ENCODE peak calls at places on chromosomes 12 and 14, in nine cellular contexts. B is CD4-positive, alpha-beta memory T cell; S is sigmoid colon; P is astrocyte; G is Peyer's patch; A is prostate gland; E is mammary epithelial cell; X is H1; W is upper lobe of right lung. T is an unnamed sample.

GRCh38 chr12:43816168-43816567 is 10.1 kb upstream of the TWF1 start:
- DNase-seq in B (no peak), S (no peak), P (peak; percentile 22), G (no peak), A (no peak), E (peak; percentile 65), X (no peak), W (no peak), T (no peak)

GRCh38 chr12:53224268-53224896 is 7.6 kb downstream of the RARG start:
- DNase-seq in B (no peak), S (no peak), P (no peak), G (no peak), A (peak; percentile 71), E (peak; percentile 67), X (peak; percentile 74), W (no peak), T (peak; percentile 23)

GRCh38 chr12:119412811-119413794 is 78.6 kb downstream of the CCDC60 start:
- DNase-seq in B (no peak), S (peak; percentile 82), P (peak; percentile 10), G (peak; percentile 69), A (peak; percentile 47), E (peak; percentile 28), X (peak; percentile 91), W (no peak), T (peak; percentile 78)

GRCh38 chr14:34569750-34570149 is 30.2 kb upstream of the EAPP start:
- DNase-seq in B (no peak), S (no peak), P (no peak), G (no peak), A (no peak), E (no peak), X (no peak), W (no peak), T (no peak)

GRCh38 chr14:60553855-60554254 is 44.9 kb downstream of the SIX6 start:
- DNase-seq in B (no peak), S (no peak), P (no peak), G (no peak), A (no peak), E (peak; percentile 4), X (no peak), W (no peak), T (no peak)

GRCh38 chr14:39988939-39989338 is 556.7 kb upstream of the FBXO33 start:
- DNase-seq in B (no peak), S (no peak), P (peak; percentile 31), G (no peak), A (no peak), E (no peak), X (no peak), W (no peak), T (peak; percentile 70)

GRCh38 chr14:77979666-77980351 is 179.9 kb downstream of the ADCK1 start:
- DNase-seq in B (no peak), S (no peak), P (peak; percentile 51), G (no peak), A (no peak), E (no peak), X (peak; percentile 66), W (no peak), T (peak; percentile 24)

GRCh38 chr12:24480766-24481449 is 468.0 kb downstream of the BCAT1 start:
- DNase-seq in B (no peak), S (no peak), P (peak; percentile 16), G (no peak), A (no peak), E (no peak), X (no peak), W (no peak), T (peak; percentile 32)

GRCh38 chr14:102947321-102948103 is 25.0 kb downstream of the AMN start:
- DNase-seq in B (no peak), S (no peak), P (no peak), G (no peak), A (no peak), E (no peak), X (no peak), W (no peak), T (no peak)

GRCh38 chr12:24901975-24902461 is 46.9 kb downstream of the BCAT1 start:
- DNase-seq in B (no peak), S (no peak), P (peak; percentile 47), G (no peak), A (no peak), E (peak; percentile 14), X (peak; percentile 75), W (no peak), T (peak; percentile 97)

GRCh38 chr12:110585231-110585799 is 2.2 kb upstream of the PPTC7 start:
- DNase-seq in B (peak; percentile 58), S (no peak), P (no peak), G (no peak), A (peak; percentile 46), E (peak; percentile 54), X (no peak), W (no peak), T (peak; percentile 11)

GRCh38 chr12:117119592-117120198 is 20.5 kb upstream of the TESC start:
- DNase-seq in B (no peak), S (no peak), P (no peak), G (peak; percentile 50), A (no peak), E (no peak), X (peak; percentile 79), W (peak; percentile 27), T (peak; percentile 14)

GRCh38 chr12:113268621-113269020 is 47.4 kb downstream of the TPCN1 start:
- DNase-seq in B (no peak), S (peak; percentile 58), P (no peak), G (no peak), A (no peak), E (no peak), X (no peak), W (no peak), T (no peak)

DNA sequence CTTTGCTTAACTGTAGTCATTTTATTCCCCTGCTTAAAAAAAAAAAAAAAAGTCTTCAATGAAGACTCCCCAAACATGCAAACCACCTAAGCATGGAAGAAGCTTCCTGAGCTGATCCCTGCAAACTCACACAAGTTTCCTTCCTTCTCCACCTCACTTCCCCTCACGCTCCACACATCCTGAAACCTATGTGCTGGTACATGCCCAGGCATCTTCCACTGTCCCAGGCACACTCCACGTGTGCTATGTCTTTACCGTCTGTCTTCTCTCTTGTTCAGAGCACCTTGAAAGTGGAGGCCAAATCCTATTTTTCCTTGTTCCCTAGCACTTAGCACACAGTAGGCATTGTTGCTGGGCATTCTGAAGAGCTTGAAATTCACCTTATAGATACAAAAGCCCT is 13.4 kb downstream of the LRIG3 start:
- DNase-seq in B (no peak), S (no peak), P (no peak), G (no peak), A (no peak), E (peak; percentile 84), X (no peak), W (no peak), T (no peak)
- H3K27ac ChIP-seq in B (no peak overlapping the region), S (no peak overlapping the region), P (peak overlapping the region; percentile 24), G (no peak overlapping the region), A (no peak overlapping the region), E (peak overlapping the region; percentile 92), X (no peak overlapping the region), W (no peak overlapping the region), T (peak overlapping the region; percentile 27)

DNA sequence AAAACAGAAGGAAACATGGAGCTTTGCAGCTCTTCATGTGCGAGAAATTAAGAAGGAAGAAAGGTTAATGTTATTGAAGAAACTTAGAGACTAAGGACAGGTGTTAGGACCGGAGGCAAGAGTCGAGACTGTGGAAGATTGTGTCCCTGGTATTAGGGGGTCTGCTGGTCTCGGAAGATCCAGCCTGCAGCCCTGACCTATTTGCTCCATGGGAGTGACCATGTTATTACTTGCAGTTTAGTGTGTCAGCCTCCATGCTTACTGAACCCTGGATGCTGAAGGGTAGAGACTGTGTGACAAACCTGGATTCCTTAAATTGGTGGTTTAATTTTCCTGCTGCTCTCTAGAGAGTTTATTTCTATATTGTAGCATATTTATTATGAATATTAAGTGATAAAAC is 580.6 kb downstream of the NOVA1 start:
- DNase-seq in B (no peak), S (no peak), P (no peak), G (no peak), A (no peak), E (no peak), X (no peak), W (no peak), T (no peak)
- H3K9me3 ChIP-seq in B (peaks cover 3% of the 10 kb centered on the region), S (no peaks in the 10 kb centered on the region), P (no peaks in the 10 kb centered on the region), G (no peaks in the 10 kb centered on the region), A (no peaks in the 10 kb centered on the region), E (peaks cover 26% of the 10 kb centered on the region), X (no peaks in the 10 kb centered on the region), W (no peaks in the 10 kb centered on the region), T (no peaks in the 10 kb centered on the region)

DNA sequence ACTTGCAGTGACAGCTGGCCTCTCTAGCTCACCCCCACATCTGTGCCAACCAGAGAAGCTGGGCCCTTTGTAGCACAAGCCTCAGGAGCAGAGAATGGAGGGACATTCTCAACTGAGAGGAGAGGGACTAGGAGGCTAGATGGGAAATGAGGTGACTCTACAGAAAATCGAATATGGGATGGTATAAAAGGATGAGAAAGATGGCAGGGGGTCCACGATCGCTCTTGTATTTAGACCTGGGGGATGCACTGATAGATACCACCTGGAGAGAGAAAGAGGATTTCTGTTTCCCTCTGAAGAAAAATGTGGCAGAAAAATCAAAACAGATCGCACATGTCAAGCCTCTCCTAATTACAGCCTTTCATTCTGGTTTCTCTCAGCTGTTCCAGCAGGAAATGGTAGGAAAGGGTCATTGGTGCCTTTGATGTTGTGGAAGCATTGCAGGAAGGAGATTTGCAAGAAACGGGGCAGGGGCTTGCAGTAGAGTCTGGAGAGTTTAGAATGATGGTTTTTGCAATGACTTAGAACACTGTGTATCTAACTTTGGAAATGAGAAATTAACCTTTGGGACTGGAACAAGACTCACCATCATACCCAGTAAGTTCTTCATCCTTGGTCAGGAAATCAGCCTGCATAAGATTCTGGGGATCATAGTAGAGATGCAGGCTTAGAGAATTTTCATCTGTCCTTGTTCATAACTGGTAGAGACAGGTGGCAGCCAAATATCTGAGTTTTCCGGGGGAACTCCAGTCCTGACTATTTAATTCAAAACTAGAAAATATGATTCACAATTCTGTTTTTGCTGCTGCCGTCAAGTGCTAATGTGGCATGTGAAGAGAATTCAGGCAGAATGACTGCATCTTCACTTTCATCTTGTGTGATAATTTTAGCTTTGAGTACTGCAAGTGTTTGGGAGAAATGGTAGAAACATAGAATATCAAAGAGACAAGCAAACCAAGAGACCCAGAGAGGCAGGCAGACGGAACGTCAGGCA is 98.8 kb downstream of the DAD1 start:
- DNase-seq in B (peak; percentile 50), S (no peak), P (no peak), G (no peak), A (no peak), E (no peak), X (no peak), W (no peak), T (no peak)
- H3K27ac ChIP-seq in B (peak overlapping the region; percentile 56), S (no peak overlapping the region), P (no peak overlapping the region), G (peak overlapping the region; percentile 19), A (no peak overlapping the region), E (no peak overlapping the region), X (no peak overlapping the region), W (peak overlapping the region; percentile 26), T (peak overlapping the region; percentile 71)

DNA sequence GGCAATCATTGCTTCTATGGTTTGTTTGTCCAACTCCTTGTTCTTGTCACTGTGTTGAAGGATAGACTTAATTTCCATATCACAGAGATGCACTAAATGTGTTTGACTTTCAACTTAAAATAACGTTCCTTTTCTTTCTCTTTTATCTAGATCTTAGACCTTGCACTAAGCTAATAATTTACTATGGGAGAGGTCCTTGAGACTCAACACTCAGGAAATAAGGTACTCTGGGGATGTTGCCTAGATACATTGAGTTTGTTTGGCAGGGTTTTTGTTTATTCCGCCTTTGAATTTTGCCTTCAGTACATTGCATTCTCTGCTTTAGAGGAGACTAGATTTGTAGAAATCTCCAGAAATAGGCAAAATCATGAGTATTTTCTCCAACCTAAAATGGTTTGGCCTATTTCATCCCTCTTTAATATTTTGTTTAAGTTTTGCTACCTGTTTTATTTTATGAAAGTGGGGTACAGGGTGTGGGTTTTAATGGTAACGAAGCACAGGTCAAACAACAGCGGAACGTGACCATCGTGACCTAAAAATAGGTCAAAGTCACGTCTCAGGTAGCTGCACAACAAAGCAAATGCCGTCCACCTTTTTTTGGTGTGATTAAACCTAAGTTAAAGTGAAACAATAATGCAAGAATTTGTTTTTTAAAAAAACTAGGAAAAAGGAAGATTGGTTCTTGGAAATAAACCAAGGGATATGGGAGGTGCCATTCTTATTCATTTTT is 115.3 kb upstream of the CPSF6 start:
- DNase-seq in B (no peak), S (no peak), P (no peak), G (no peak), A (no peak), E (no peak), X (no peak), W (no peak), T (no peak)
- H3K9me3 ChIP-seq in B (no peaks in the 10 kb centered on the region), S (no peaks in the 10 kb centered on the region), P (no peaks in the 10 kb centered on the region), G (no peaks in the 10 kb centered on the region), A (no peaks in the 10 kb centered on the region), E (no peaks in the 10 kb centered on the region), X (no peaks in the 10 kb centered on the region), W (no peaks in the 10 kb centered on the region), T (no peaks in the 10 kb centered on the region)